ENCODE peak calls at places on chromosomes 5 and 9, in eight cellular contexts. C is stomach, V is sigmoid colon, A is H1, J is upper lobe of left lung, F is breast epithelium, I is transverse colon, H is suprapubic skin. R is an unnamed sample.

GRCh38 chr5:176652136-176652535 is 4.9 kb downstream of the TSPAN17 start:
- DNase-seq in F (no peak), C (no peak), H (no peak), V (no peak), I (no peak), J (no peak), A (no peak), R (no peak)

GRCh38 chr9:136095495-136096058 is 488 bp upstream of the NACC2 start:
- DNase-seq in C (peak), J (peak), H (no peak), A (no peak), F (no peak), I (no peak), V (no peak), R (peak)

GRCh38 chr9:86187121-86187520 is 72.3 kb downstream of the C9orf153 start:
- DNase-seq in A (no peak), H (no peak), C (no peak), J (no peak), V (no peak), F (no peak), I (no peak), R (no peak)

GRCh38 chr9:83491995-83492394 is 46.2 kb downstream of the FRMD3 start:
- DNase-seq in J (no peak), H (no peak), A (no peak), I (no peak), V (no peak), C (no peak), F (no peak), R (no peak)

GRCh38 chr5:144333336-144333920 is 162.8 kb downstream of the KCTD16 start:
- DNase-seq in H (no peak), A (no peak), V (no peak), F (peak), J (no peak), C (no peak), I (no peak), R (no peak)

GRCh38 chr5:140509898-140510297 is 37.6 kb upstream of the EIF4EBP3 start:
- DNase-seq in F (no peak), V (no peak), C (no peak), H (no peak), J (no peak), I (no peak), A (no peak), R (no peak)

GRCh38 chr9:84949969-84950368 is 280.4 kb downstream of the NTRK2 start:
- DNase-seq in C (no peak), F (no peak), I (no peak), J (no peak), H (no peak), A (no peak), V (no peak), R (no peak)

GRCh38 chr5:150065346-150065745 is 21.0 kb downstream of the CSF1R start:
- DNase-seq in J (peak), F (no peak), C (no peak), A (no peak), H (no peak), V (peak), I (peak), R (peak)

GRCh38 chr5:119411935-119412623 is 40.2 kb upstream of the HSD17B4 start:
- DNase-seq in F (peak), A (no peak), V (peak), J (peak), C (peak), H (no peak), I (peak), R (no peak)

GRCh38 chr5:78600656-78601452 is 47.7 kb downstream of the LHFPL2 start:
- DNase-seq in V (no peak), H (no peak), A (no peak), I (no peak), J (no peak), F (no peak), C (no peak), R (no peak)

GRCh38 chr9:124899845-124900244 is 37.9 kb downstream of the ARPC5L start:
- DNase-seq in H (no peak), I (no peak), J (no peak), C (no peak), A (no peak), V (no peak), F (no peak), R (no peak)

GRCh38 chr9:97504381-97505216 is 3.1 kb downstream of the TMOD1 start:
- DNase-seq in H (no peak), J (no peak), F (no peak), V (no peak), A (no peak), C (no peak), I (no peak), R (no peak)

GRCh38 chr5:108900668-108901067 is 153.0 kb downstream of the FER start:
- DNase-seq in J (no peak), I (no peak), C (no peak), A (no peak), H (no peak), F (no peak), V (no peak), R (no peak)

GRCh38 chr9:98627291-98627690 is 81.4 kb downstream of the GABBR2 start:
- DNase-seq in H (no peak), I (no peak), V (no peak), F (no peak), A (no peak), C (no peak), J (no peak), R (peak)

GRCh38 chr5:16693879-16694278 is 77.1 kb upstream of the RETREG1 start:
- DNase-seq in H (no peak), J (no peak), I (no peak), C (no peak), A (no peak), F (no peak), V (no peak), R (no peak)

GRCh38 chr5:142795246-142795645 is 25.1 kb downstream of the ARHGAP26 start:
- DNase-seq in C (no peak), A (no peak), H (no peak), I (no peak), V (no peak), F (no peak), J (no peak), R (no peak)

GRCh38 chr9:2621678-2622360 is at the start of gene VLDLR:
- DNase-seq in A (no peak), C (peak), I (peak), H (no peak), F (peak), J (peak), V (peak), R (peak)

GRCh38 chr5:57422993-57423392 is 59.6 kb downstream of the ACTBL2 start:
- DNase-seq in C (no peak), H (no peak), F (no peak), V (no peak), I (no peak), J (no peak), A (no peak), R (no peak)

GRCh38 chr5:178790371-178790770 is 59.9 kb upstream of the ZNF354A start:
- DNase-seq in J (peak), A (no peak), H (no peak), F (no peak), I (no peak), V (peak), C (no peak), R (no peak)

GRCh38 chr5:6634788-6635430 is 1.7 kb downstream of the SRD5A1 start:
- DNase-seq in C (no peak), I (no peak), V (no peak), H (no peak), F (no peak), A (no peak), J (no peak), R (no peak)

GRCh38 chr5:6632931-6633468 is at the start of the genes NSUN2 and SRD5A1:
- DNase-seq in H (peak), A (peak), I (peak), C (peak), J (peak), F (peak), V (peak), R (peak)

GRCh38 chr5:6632324-6632930 is 417 bp downstream of the NSUN2 start:
- DNase-seq in I (no peak), A (no peak), H (no peak), F (no peak), V (peak), J (peak), C (no peak), R (no peak)

GRCh38 chr5:6634327-6634713 is 1.1 kb downstream of the SRD5A1 start:
- DNase-seq in H (no peak), A (no peak), J (no peak), F (no peak), V (no peak), I (no peak), C (no peak), R (no peak)

GRCh38 chr5:6633469-6634326 is 458 bp downstream of the SRD5A1 start:
- DNase-seq in F (no peak), J (peak), C (no peak), A (no peak), I (no peak), H (no peak), V (peak), R (no peak)
- TF ChIP-seq POLR2A in F (no peak), J (no peak), C (no peak), A (no peak), I (no peak), H (no peak), V (peak), R (no peak)

GRCh38 chr5:152905286-152905685 is 500.2 kb upstream of the NMUR2 start:
- DNase-seq in I (no peak), F (no peak), J (no peak), H (no peak), A (no peak), C (no peak), V (no peak), R (no peak)
- TF ChIP-seq POLR2AphosphoS5 in I (no peak), F (no peak), J (no peak), H (no peak), A (no peak), C (no peak), V (no peak), R (no peak)

DNA sequence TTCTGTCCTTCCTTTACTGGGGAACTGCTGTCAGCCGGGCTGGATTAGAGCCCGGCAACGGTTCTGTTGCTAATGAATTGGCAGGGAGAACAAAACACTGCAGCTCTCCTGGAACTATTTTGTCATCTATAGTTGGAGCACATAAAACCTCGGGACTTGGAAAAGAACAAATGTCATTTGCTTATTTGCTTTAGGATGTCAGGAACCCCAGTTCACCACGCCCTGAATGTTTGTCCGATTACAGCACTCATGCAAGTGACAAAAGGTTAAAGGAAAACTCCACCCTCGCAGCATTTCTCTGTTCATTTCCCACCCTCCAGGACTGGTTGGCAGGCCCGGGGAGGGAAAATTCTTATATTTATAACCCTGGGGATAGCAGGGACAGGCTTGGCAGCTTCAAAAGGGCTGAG is 66.5 kb upstream of the PLPP1 start:
- DNase-seq in A (no peak), C (peak), I (peak), H (peak), J (peak), V (peak), F (peak), R (no peak)
- H3K27ac ChIP-seq in A (no peak), C (peak), I (peak), H (peak), J (peak), V (peak), F (peak), R (peak)

DNA sequence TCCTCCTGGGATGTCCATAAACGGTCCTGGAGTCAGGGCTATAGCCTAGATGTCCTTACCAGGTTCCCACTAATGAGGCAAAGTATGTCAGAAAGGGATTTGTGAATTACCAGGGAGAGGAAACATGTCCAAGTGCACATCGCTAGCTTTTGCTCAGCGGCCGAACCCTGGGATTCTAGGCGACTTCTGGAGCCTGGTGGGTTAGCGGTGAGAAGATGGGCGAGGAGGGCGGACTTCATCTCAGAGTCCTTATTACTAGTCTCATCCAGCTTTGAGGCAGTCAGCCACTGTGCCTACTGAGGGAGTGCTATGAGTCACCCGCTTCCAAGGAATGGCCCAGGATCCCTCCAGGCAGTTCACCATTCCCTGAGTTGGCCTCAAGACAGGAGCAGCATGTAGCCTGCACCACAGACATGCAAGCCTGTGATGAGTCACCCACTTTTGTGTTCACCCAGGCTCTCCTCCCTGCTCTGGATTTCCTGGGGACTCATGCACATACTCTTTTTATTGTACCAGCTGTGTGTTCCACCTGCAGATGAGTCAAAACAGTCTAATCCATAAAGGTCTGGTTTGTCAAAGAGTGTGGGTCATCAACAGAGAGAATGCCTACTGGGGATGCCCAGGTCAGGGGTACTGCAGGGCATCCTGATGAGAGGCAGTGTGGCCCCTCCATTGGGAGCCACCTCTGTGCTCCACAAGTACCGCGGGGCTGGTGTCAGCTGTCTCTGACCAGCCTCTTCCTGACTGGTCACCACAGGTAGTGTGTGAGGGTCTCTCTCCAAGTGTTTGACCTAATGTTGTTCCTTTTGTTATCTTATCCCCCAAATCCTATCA is 20.2 kb downstream of the SLC22A5 start:
- DNase-seq in H (no peak), V (peak), C (peak), I (peak), J (peak), A (no peak), F (peak), R (no peak)
- TF ChIP-seq POLR2A in H (no peak), V (no peak), C (no peak), I (no peak), J (no peak), A (no peak), F (no peak), R (no peak)

GRCh38 chr5:51860532-51861018 is 477.3 kb downstream of the ISL1 start:
- DNase-seq in V (no peak), J (no peak), A (no peak), I (no peak), H (no peak), C (no peak), F (no peak), R (no peak)
- TF ChIP-seq POLR2AphosphoS5 in V (no peak), J (no peak), A (no peak), I (peak), H (no peak), C (no peak), F (no peak), R (no peak)

GRCh38 chr9:13860019-13860418 is 453.9 kb downstream of the NFIB start:
- DNase-seq in I (no peak), J (no peak), A (no peak), C (no peak), F (no peak), V (no peak), H (no peak), R (no peak)
- H3K27ac ChIP-seq in I (no peak), J (no peak), A (no peak), C (no peak), F (no peak), V (peak), H (no peak), R (no peak)

R was measured in spleen.